ENCODE peak calls at places on chromosomes 5 and 9, in four cellular contexts. A is AG04450, S is activated T-cell treated with anti-CD3 and anti-CD28 coated beads for 24 hours, L is smooth muscle cell of the brain vasculature. Y is an unnamed sample.

GRCh38 chr5:26326153-26326759 is 712.1 kb downstream of the CDH9 start:
- DNase-seq in A (no peak), L (no peak), S (no peak), Y (no peak)

GRCh38 chr5:10319202-10319851 is 11.6 kb upstream of the CMBL start:
- DNase-seq in L (no peak), S (no peak), A (no peak), Y (no peak)

GRCh38 chr5:150068961-150069618 is 17.3 kb downstream of the CSF1R start:
- DNase-seq in A (no peak), L (no peak), S (no peak), Y (no peak)

GRCh38 chr5:45110399-45110798 is 301.7 kb downstream of the MRPS30 start:
- DNase-seq in A (no peak), L (no peak), S (no peak), Y (no peak)

GRCh38 chr5:158541535-158541934 is 558.2 kb downstream of the EBF1 start:
- DNase-seq in L (no peak), A (no peak), S (no peak), Y (no peak)

GRCh38 chr9:121282309-121283071 is 14.5 kb downstream of the GSN start:
- DNase-seq in S (no peak), A (no peak), L (no peak), Y (no peak)

GRCh38 chr9:34337404-34337803 is 8.0 kb downstream of the NUDT2 start:
- DNase-seq in S (no peak), L (no peak), A (no peak), Y (no peak)

GRCh38 chr9:1005043-1005667 is 28.7 kb downstream of the DMRT3 start:
- DNase-seq in S (no peak), L (no peak), A (peak), Y (peak)

GRCh38 chr9:136086951-136087740 is 7.9 kb downstream of the NACC2 start:
- DNase-seq in L (no peak), A (no peak), S (no peak), Y (no peak)

GRCh38 chr5:103243665-103244064 is 14.9 kb upstream of the MACIR start:
- DNase-seq in A (no peak), L (no peak), S (no peak), Y (no peak)

GRCh38 chr9:13278368-13279246 is 885 bp downstream of the MPDZ start:
- DNase-seq in A (no peak), L (no peak), S (no peak), Y (no peak)

GRCh38 chr5:98714710-98715109 is 58.8 kb upstream of the RGMB start:
- DNase-seq in S (no peak), L (no peak), A (no peak), Y (no peak)

GRCh38 chr5:51679286-51679685 is 296.0 kb downstream of the ISL1 start:
- DNase-seq in A (no peak), L (no peak), S (no peak), Y (no peak)

GRCh38 chr5:131608597-131608996 is 26.4 kb downstream of the RAPGEF6 start:
- DNase-seq in A (no peak), L (no peak), S (no peak), Y (no peak)

GRCh38 chr5:180130876-180131740 is 59.5 kb upstream of the RNF130 start:
- DNase-seq in A (no peak), S (no peak), L (no peak), Y (no peak)

GRCh38 chr9:37333288-37333687 is 89.2 kb upstream of the GRHPR start:
- DNase-seq in L (no peak), S (no peak), A (no peak), Y (no peak)

GRCh38 chr9:124266826-124267201 is 9.1 kb downstream of the NEK6 start:
- DNase-seq in A (no peak), S (no peak), L (no peak), Y (no peak)

GRCh38 chr9:96874201-96874785 is 20.0 kb upstream of the ZNF782 start:
- DNase-seq in S (no peak), A (no peak), L (no peak), Y (no peak)

Y was measured in Panc1.